ENCODE peak calls at places on chromosomes 16 and 17, in eight cellular contexts. One of them, this sample, is unnamed.

GRCh38 chr16:72172105-72173034 is at the start of gene PMFBP1:
- DNase-seq in prostate gland: no peak
- DNase-seq in ovary: no peak
- DNase-seq in BJ: peak
- DNase-seq in heart right ventricle: no peak
- DNase-seq in lower leg skin: peak
- DNase-seq in kidney epithelial cell: peak
- DNase-seq in GM12865: peak
- DNase-seq in this sample: no peak

GRCh38 chr16:51392651-51393187 is 241.6 kb upstream of the SALL1 start:
- DNase-seq in kidney epithelial cell: no peak
- DNase-seq in heart right ventricle: peak
- DNase-seq in ovary: peak
- DNase-seq in GM12865: no peak
- DNase-seq in BJ: peak
- DNase-seq in prostate gland: no peak
- DNase-seq in lower leg skin: peak
- DNase-seq in this sample: no peak

GRCh38 chr17:1412185-1413110 is 12.4 kb upstream of the YWHAE start:
- DNase-seq in BJ: no peak
- DNase-seq in GM12865: no peak
- DNase-seq in heart right ventricle: no peak
- DNase-seq in prostate gland: no peak
- DNase-seq in ovary: no peak
- DNase-seq in lower leg skin: no peak
- DNase-seq in kidney epithelial cell: no peak
- DNase-seq in this sample: no peak

GRCh38 chr17:77209330-77209748 is 68.6 kb downstream of the SEC14L1 start:
- DNase-seq in GM12865: no peak
- DNase-seq in prostate gland: no peak
- DNase-seq in ovary: no peak
- DNase-seq in lower leg skin: no peak
- DNase-seq in BJ: no peak
- DNase-seq in kidney epithelial cell: no peak
- DNase-seq in heart right ventricle: no peak
- DNase-seq in this sample: no peak

GRCh38 chr17:55266958-55267688 is 2.4 kb downstream of the HLF start:
- DNase-seq in BJ: no peak
- DNase-seq in GM12865: no peak
- DNase-seq in lower leg skin: no peak
- DNase-seq in heart right ventricle: no peak
- DNase-seq in ovary: no peak
- DNase-seq in kidney epithelial cell: no peak
- DNase-seq in prostate gland: no peak
- DNase-seq in this sample: no peak

GRCh38 chr16:3054965-3055733 is 8.8 kb downstream of the MMP25 start:
- DNase-seq in BJ: no peak
- DNase-seq in GM12865: peak
- DNase-seq in lower leg skin: no peak
- DNase-seq in heart right ventricle: no peak
- DNase-seq in kidney epithelial cell: no peak
- DNase-seq in ovary: no peak
- DNase-seq in prostate gland: no peak
- DNase-seq in this sample: no peak

GRCh38 chr17:4591529-4591928 is 7.2 kb downstream of the SMTNL2 start:
- DNase-seq in prostate gland: no peak
- DNase-seq in BJ: no peak
- DNase-seq in lower leg skin: no peak
- DNase-seq in kidney epithelial cell: no peak
- DNase-seq in ovary: no peak
- DNase-seq in heart right ventricle: no peak
- DNase-seq in GM12865: no peak
- DNase-seq in this sample: no peak

GRCh38 chr17:4849011-4849536 is 15.9 kb downstream of the MINK1 start:
- DNase-seq in ovary: no peak
- DNase-seq in kidney epithelial cell: no peak
- DNase-seq in BJ: peak
- DNase-seq in heart right ventricle: no peak
- DNase-seq in prostate gland: peak
- DNase-seq in lower leg skin: no peak
- DNase-seq in GM12865: no peak
- DNase-seq in this sample: no peak

GRCh38 chr17:2025220-2025621 is at the start of gene RTN4RL1:
- DNase-seq in ovary: peak
- DNase-seq in GM12865: peak
- DNase-seq in BJ: no peak
- DNase-seq in kidney epithelial cell: no peak
- DNase-seq in heart right ventricle: peak
- DNase-seq in lower leg skin: peak
- DNase-seq in prostate gland: peak
- DNase-seq in this sample: peak

GRCh38 chr16:57622361-57623250 is 5.8 kb upstream of the ADGRG1 start:
- DNase-seq in ovary: no peak
- DNase-seq in kidney epithelial cell: no peak
- DNase-seq in heart right ventricle: no peak
- DNase-seq in prostate gland: no peak
- DNase-seq in BJ: no peak
- DNase-seq in GM12865: no peak
- DNase-seq in lower leg skin: no peak
- DNase-seq in this sample: no peak

GRCh38 chr16:69787883-69788282 is 25.8 kb downstream of the WWP2 start:
- DNase-seq in BJ: no peak
- DNase-seq in lower leg skin: no peak
- DNase-seq in ovary: no peak
- DNase-seq in kidney epithelial cell: no peak
- DNase-seq in prostate gland: no peak
- DNase-seq in GM12865: no peak
- DNase-seq in heart right ventricle: no peak
- DNase-seq in this sample: no peak

GRCh38 chr17:65519471-65519870 is 42.0 kb downstream of the AXIN2 start:
- DNase-seq in heart right ventricle: no peak
- DNase-seq in prostate gland: no peak
- DNase-seq in kidney epithelial cell: no peak
- DNase-seq in ovary: no peak
- DNase-seq in BJ: no peak
- DNase-seq in GM12865: no peak
- DNase-seq in lower leg skin: no peak
- DNase-seq in this sample: no peak

GRCh38 chr17:55660171-55660886 is 62.3 kb downstream of the TMEM100 start:
- DNase-seq in ovary: no peak
- DNase-seq in prostate gland: no peak
- DNase-seq in BJ: no peak
- DNase-seq in GM12865: peak
- DNase-seq in kidney epithelial cell: no peak
- DNase-seq in lower leg skin: no peak
- DNase-seq in heart right ventricle: no peak
- DNase-seq in this sample: no peak

GRCh38 chr17:69336996-69337395 is 10.1 kb upstream of the ABCA5 start:
- DNase-seq in BJ: no peak
- DNase-seq in prostate gland: no peak
- DNase-seq in kidney epithelial cell: no peak
- DNase-seq in heart right ventricle: no peak
- DNase-seq in GM12865: no peak
- DNase-seq in ovary: no peak
- DNase-seq in lower leg skin: no peak
- DNase-seq in this sample: no peak

GRCh38 chr17:39955726-39956225 is 7.0 kb upstream of the GSDMA start:
- DNase-seq in BJ: no peak
- DNase-seq in heart right ventricle: no peak
- DNase-seq in lower leg skin: no peak
- DNase-seq in prostate gland: no peak
- DNase-seq in ovary: no peak
- DNase-seq in GM12865: no peak
- DNase-seq in kidney epithelial cell: no peak
- DNase-seq in this sample: no peak

GRCh38 chr17:41836550-41837196 is 641 bp upstream of the NT5C3B start:
- DNase-seq in prostate gland: no peak
- DNase-seq in ovary: no peak
- DNase-seq in heart right ventricle: no peak
- DNase-seq in lower leg skin: no peak
- DNase-seq in kidney epithelial cell: no peak
- DNase-seq in BJ: no peak
- DNase-seq in GM12865: no peak
- DNase-seq in this sample: no peak

GRCh38 chr17:49267912-49268311 is 37.3 kb upstream of the PHOSPHO1 start:
- DNase-seq in prostate gland: no peak
- DNase-seq in BJ: no peak
- DNase-seq in GM12865: no peak
- DNase-seq in kidney epithelial cell: no peak
- DNase-seq in lower leg skin: no peak
- DNase-seq in heart right ventricle: no peak
- DNase-seq in ovary: no peak
- DNase-seq in this sample: no peak

GRCh38 chr16:1999866-2000514 is 9.6 kb downstream of the ZNF598 start:
- DNase-seq in GM12865: no peak
- DNase-seq in kidney epithelial cell: no peak
- DNase-seq in prostate gland: no peak
- DNase-seq in BJ: no peak
- DNase-seq in lower leg skin: no peak
- DNase-seq in heart right ventricle: no peak
- DNase-seq in ovary: no peak
- DNase-seq in this sample: no peak

GRCh38 chr16:14371778-14372431 is 258.2 kb downstream of the PARN start:
- DNase-seq in BJ: no peak
- DNase-seq in heart right ventricle: no peak
- DNase-seq in prostate gland: no peak
- DNase-seq in GM12865: no peak
- DNase-seq in lower leg skin: no peak
- DNase-seq in kidney epithelial cell: no peak
- DNase-seq in ovary: no peak
- DNase-seq in this sample: no peak

GRCh38 chr17:60079401-60079861 is 710 bp upstream of the HEATR6 start:
- DNase-seq in GM12865: no peak
- DNase-seq in BJ: no peak
- DNase-seq in ovary: no peak
- DNase-seq in lower leg skin: no peak
- DNase-seq in kidney epithelial cell: no peak
- DNase-seq in prostate gland: no peak
- DNase-seq in heart right ventricle: no peak
- DNase-seq in this sample: no peak

GRCh38 chr17:77042688-77043330 is 98.0 kb upstream of the SEC14L1 start:
- DNase-seq in GM12865: no peak
- DNase-seq in kidney epithelial cell: no peak
- DNase-seq in BJ: no peak
- DNase-seq in prostate gland: no peak
- DNase-seq in heart right ventricle: no peak
- DNase-seq in ovary: no peak
- DNase-seq in lower leg skin: no peak
- DNase-seq in this sample: no peak

GRCh38 chr17:38333635-38334295 is 10.0 kb downstream of the GPR179 start:
- DNase-seq in BJ: no peak
- DNase-seq in ovary: no peak
- DNase-seq in prostate gland: no peak
- DNase-seq in lower leg skin: no peak
- DNase-seq in GM12865: peak
- DNase-seq in heart right ventricle: no peak
- DNase-seq in kidney epithelial cell: no peak
- DNase-seq in this sample: no peak
- TF ChIP-seq CTCF in BJ: peak
- TF ChIP-seq CTCF in ovary: no peak
- TF ChIP-seq CTCF in prostate gland: no peak
- TF ChIP-seq CTCF in lower leg skin: no peak
- TF ChIP-seq CTCF in GM12865: peak
- TF ChIP-seq CTCF in heart right ventricle: peak
- TF ChIP-seq CTCF in kidney epithelial cell: peak
- TF ChIP-seq CTCF in this sample: peak

DNA sequence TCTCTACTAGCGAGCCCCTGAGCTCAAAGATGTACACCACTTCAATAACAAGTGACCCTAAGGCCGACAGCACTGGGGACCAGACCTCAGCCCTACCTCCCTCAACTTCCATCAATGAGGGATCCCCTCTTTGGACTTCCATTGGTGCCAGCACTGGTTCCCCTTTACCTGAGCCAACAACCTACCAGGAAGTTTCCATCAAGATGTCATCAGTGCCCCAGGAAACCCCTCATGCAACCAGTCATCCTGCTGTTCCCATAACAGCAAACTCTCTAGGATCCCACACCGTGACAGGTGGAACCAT is 734 bp downstream of the SPN start:
- DNase-seq in lower leg skin: no peak
- DNase-seq in GM12865: no peak
- DNase-seq in kidney epithelial cell: no peak
- DNase-seq in heart right ventricle: no peak
- DNase-seq in prostate gland: no peak
- DNase-seq in ovary: no peak
- DNase-seq in BJ: no peak
- DNase-seq in this sample: no peak
- H3K4me3 ChIP-seq in lower leg skin: no peak
- H3K4me3 ChIP-seq in GM12865: peak
- H3K4me3 ChIP-seq in kidney epithelial cell: no peak
- H3K4me3 ChIP-seq in heart right ventricle: no peak
- H3K4me3 ChIP-seq in prostate gland: no peak
- H3K4me3 ChIP-seq in ovary: no peak
- H3K4me3 ChIP-seq in BJ: no peak
- H3K4me3 ChIP-seq in this sample: peak

DNA sequence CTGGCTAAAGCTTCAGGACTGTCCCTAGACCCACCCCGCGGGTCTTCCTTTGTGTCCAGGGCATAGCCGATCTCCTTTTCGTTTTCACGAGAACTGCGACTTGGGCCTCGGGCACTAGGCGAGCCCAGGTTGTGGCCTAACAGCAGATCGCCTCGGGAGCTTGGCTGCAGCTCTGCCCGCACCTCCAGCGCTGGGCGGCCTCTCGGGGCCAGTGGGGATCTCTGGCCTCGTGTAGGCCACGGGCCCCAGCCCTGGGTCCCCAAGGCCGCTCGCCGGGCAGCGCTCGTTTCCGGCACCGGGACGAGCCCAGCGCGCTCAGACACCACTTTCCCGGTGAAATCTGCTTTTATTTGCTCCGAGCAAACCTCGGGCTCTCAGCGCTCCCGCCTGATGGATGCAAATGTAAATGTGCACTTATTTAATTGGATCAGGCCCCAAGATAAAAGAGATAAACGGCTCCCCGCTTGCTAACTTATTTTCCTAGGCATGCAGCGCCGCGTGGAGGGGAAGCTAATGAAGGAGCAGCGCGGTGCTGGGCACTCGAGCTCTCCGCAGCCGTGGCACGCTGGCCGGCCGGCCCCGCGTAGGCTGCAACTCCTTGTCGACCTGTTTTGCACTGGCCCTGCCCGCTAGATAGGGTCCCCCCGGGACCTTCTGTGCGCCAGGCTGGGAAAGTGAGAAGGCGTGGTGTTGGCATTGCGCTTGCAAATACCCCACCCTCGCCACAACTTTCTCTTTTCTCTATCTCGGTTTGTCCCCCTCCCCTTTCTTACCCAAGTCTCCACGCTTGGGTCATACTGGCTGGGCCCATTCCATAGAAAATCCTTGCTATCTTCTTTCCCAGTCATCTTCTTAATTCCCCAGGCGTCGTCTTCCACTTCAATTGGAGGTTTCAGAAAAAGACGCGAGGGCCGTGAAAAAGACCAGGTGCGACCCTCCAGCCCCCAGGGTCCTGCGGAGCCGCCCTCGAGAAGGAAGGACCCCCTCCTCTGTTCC is 8.0 kb downstream of the IRX5 start:
- DNase-seq in kidney epithelial cell: no peak
- DNase-seq in heart right ventricle: no peak
- DNase-seq in lower leg skin: no peak
- DNase-seq in GM12865: no peak
- DNase-seq in prostate gland: peak
- DNase-seq in BJ: no peak
- DNase-seq in ovary: no peak
- DNase-seq in this sample: no peak
- TF ChIP-seq CTCF in kidney epithelial cell: no peak
- TF ChIP-seq CTCF in heart right ventricle: no peak
- TF ChIP-seq CTCF in lower leg skin: no peak
- TF ChIP-seq CTCF in GM12865: no peak
- TF ChIP-seq CTCF in prostate gland: no peak
- TF ChIP-seq CTCF in BJ: no peak
- TF ChIP-seq CTCF in ovary: no peak
- TF ChIP-seq CTCF in this sample: peak

GRCh38 chr16:66872927-66873684 is 7.2 kb upstream of the PDP2 start:
- DNase-seq in BJ: peak
- DNase-seq in GM12865: peak
- DNase-seq in heart right ventricle: peak
- DNase-seq in lower leg skin: peak
- DNase-seq in prostate gland: peak
- DNase-seq in ovary: peak
- DNase-seq in kidney epithelial cell: peak
- DNase-seq in this sample: peak
- H3K4me3 ChIP-seq in BJ: peak
- H3K4me3 ChIP-seq in GM12865: peak
- H3K4me3 ChIP-seq in heart right ventricle: peak
- H3K4me3 ChIP-seq in lower leg skin: no peak
- H3K4me3 ChIP-seq in prostate gland: peak
- H3K4me3 ChIP-seq in ovary: peak
- H3K4me3 ChIP-seq in kidney epithelial cell: peak
- H3K4me3 ChIP-seq in this sample: peak

This sample was measured in left ventricle myocardium inferior.